ENCODE peak calls at places on chromosomes 16 and 17, in four cellular contexts. K is suprapubic skin, E is adrenal gland, A is RWPE1. T is an unnamed sample.

GRCh38 chr17:78875738-78876597 is 27.0 kb downstream of the CEP295NL start:
- DNase-seq in E (peak; percentile 55), A (no peak), K (no peak), T (no peak)

GRCh38 chr17:2068101-2068518 is 13.2 kb downstream of the HIC1 start:
- DNase-seq in K (no peak), A (no peak), E (no peak), T (no peak)

GRCh38 chr17:7589891-7590611 is at the start of gene SOX15:
- DNase-seq in K (no peak), A (peak; percentile 88), E (no peak), T (no peak)

GRCh38 chr17:58403312-58403711 is 14.0 kb downstream of the RNF43 start:
- DNase-seq in E (no peak), K (no peak), A (peak; percentile 58), T (no peak)

GRCh38 chr17:68351395-68351794 is 60.1 kb downstream of the ARSG start:
- DNase-seq in E (no peak), K (no peak), A (no peak), T (no peak)

GRCh38 chr17:78797691-78798585 is 15.9 kb upstream of the CYTH1 start:
- DNase-seq in K (no peak), A (no peak), E (no peak), T (no peak)

GRCh38 chr16:74186589-74186988 is 110.0 kb upstream of the PSMD7 start:
- DNase-seq in A (no peak), K (no peak), E (no peak), T (no peak)

GRCh38 chr17:74862108-74862901 is 2.6 kb upstream of the GRIN2C start:
- DNase-seq in E (peak; percentile 67), K (no peak), A (no peak), T (no peak)

GRCh38 chr16:75305364-75306101 is 54.1 kb upstream of the BCAR1 start:
- DNase-seq in A (peak; percentile 97), K (peak; percentile 89), E (peak; percentile 80), T (no peak)

GRCh38 chr17:73231363-73231762 is 30.3 kb downstream of the CPSF4L start:
- DNase-seq in E (no peak), K (no peak), A (peak; percentile 36), T (no peak)

GRCh38 chr17:7007143-7007542 is 5.3 kb upstream of the RNASEK start:
- DNase-seq in A (no peak), K (no peak), E (no peak), T (no peak)

GRCh38 chr17:40100419-40100668 is at the start of gene NR1D1:
- DNase-seq in E (no peak), K (no peak), A (no peak), T (no peak)

GRCh38 chr16:29154676-29155121 is 169.8 kb downstream of the LAT start:
- DNase-seq in E (no peak), A (no peak), K (no peak), T (no peak)

GRCh38 chr16:89615596-89616090 is 2.2 kb downstream of the DPEP1 start:
- DNase-seq in K (no peak), A (no peak), E (no peak), T (no peak)

GRCh38 chr17:79793924-79794304 is 3.0 kb downstream of the CBX8 start:
- DNase-seq in A (no peak), K (no peak), E (no peak), T (no peak)

GRCh38 chr17:77286641-77287431 is 146.1 kb downstream of the SEC14L1 start:
- DNase-seq in A (peak; percentile 92), E (peak; percentile 78), K (peak; percentile 88), T (no peak)

GRCh38 chr16:56632160-56632847 is at the start of gene MT1M:
- DNase-seq in K (no peak), A (no peak), E (no peak), T (no peak)
- TF ChIP-seq CTCF in K (no peak), A (no peak), E (no peak), T (no peak)

DNA sequence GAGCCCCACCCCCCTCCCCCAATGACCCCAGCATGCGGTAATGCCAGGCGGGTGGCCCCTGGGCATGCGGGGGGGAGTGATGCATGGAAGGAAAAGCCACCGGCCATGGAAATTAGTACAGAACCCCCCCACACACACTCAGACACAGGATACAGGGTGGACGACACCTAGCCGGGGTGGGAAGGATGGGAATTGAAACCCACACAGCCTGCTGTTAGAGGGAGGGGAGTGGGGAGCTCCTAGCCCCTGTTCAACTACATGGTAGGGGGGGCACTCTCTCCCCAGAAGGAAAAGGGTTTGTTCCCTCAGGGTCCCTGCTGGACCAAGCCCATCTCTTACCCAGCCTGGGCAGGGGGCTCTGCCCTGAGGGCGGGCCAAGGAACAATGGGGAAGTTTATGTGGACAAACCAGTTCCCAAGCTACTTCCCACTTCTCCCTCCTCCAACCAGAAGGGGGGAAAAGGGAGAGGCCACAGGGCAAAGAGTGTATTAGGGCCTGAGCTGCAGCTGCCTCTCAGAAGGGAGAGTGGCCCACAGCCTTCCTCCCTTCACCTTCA is 5.2 kb downstream of the TMUB2 start:
- DNase-seq in A (no peak), E (no peak), K (no peak), T (no peak)
- TF ChIP-seq CTCF in A (no peak), E (no peak), K (no peak), T (no peak)

GRCh38 chr16:4160663-4161436 is 44.6 kb upstream of the ADCY9 start:
- DNase-seq in K (no peak), E (no peak), A (no peak), T (no peak)
- TF ChIP-seq CTCF in K (no peak), E (no peak), A (no peak), T (no peak)

GRCh38 chr16:87701505-87701921 is 64.3 kb downstream of the KLHDC4 start:
- DNase-seq in K (no peak), A (no peak), E (no peak), T (no peak)

GRCh38 chr16:87702325-87702811 is 63.4 kb downstream of the KLHDC4 start:
- DNase-seq in E (no peak), A (no peak), K (no peak), T (no peak)

GRCh38 chr16:87703835-87704375 is 61.9 kb downstream of the KLHDC4 start:
- DNase-seq in K (no peak), A (no peak), E (no peak), T (no peak)

GRCh38 chr16:87704754-87705353 is 60.9 kb downstream of the KLHDC4 start:
- DNase-seq in A (no peak), E (no peak), K (no peak), T (no peak)

DNA sequence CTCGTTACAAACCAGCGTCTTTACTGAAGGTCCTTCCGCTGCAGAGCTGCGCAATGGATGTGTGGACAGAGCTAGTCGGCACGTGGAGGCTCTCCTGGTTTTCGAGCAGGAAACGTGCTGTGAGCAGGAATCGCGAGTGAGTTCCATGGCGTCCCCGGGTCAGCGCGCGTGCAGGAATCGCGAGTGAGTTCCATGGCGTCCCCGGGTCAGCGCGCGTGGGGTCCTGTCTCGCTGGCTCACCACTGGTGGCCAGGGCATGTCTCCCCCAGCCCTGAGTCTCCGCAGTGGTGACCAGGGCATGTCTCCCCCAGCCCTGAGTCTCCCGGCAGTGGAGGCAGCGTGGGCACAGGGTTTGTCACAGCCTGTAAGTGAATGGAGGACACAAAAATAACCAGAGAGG is 62.7 kb downstream of the KLHDC4 start:
- DNase-seq in K (no peak), A (no peak), E (no peak), T (no peak)
- TF ChIP-seq CTCF in K (no peak), A (no peak), E (no peak), T (no peak)

DNA sequence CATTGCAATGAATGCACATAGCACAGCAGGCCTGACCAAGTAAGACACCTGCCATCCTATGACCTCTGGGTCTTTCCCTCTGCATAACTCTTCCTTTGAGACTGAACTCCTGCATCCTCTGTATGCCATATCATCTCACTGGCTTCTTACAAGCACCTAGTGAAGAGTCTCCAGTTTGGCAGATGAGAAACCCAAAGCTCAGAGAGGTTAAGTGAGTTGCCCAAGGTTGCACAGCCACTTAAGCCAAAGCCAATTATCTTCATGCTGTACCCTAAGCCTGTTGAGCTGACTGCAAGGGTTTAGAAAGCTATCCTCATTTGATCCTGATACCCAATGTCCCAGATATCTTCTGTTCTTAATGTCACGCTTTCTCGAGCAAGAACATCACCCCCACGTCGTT is 35.2 kb downstream of the TMEM186 start:
- DNase-seq in E (no peak), K (no peak), A (no peak), T (no peak)
- TF ChIP-seq CTCF in E (no peak), K (no peak), A (no peak), T (no peak)

DNA sequence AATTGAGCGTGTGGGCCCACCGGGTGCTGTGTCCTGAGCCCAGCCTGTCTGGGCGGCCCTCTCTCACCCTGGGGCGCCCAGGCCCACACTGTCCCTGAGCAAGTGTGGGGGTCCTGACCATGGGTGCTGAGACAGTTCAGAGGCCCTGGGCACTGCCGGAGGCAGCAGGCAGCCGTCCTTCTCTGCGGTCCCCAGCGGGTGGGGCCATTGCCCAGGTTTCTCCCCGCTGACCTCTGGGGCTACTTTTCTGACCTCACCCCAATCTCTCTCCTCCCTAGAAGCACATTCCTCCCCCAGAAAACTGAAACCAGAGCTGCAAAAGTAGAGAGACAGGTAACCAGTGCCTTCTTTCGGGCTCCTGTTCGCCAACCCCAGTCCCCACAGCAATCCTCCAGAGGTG is 36.0 kb upstream of the PVALEF start:
- DNase-seq in A (no peak), K (no peak), E (no peak), T (no peak)
- TF ChIP-seq CTCF in A (no peak), K (no peak), E (no peak), T (peak; percentile 33)

DNA sequence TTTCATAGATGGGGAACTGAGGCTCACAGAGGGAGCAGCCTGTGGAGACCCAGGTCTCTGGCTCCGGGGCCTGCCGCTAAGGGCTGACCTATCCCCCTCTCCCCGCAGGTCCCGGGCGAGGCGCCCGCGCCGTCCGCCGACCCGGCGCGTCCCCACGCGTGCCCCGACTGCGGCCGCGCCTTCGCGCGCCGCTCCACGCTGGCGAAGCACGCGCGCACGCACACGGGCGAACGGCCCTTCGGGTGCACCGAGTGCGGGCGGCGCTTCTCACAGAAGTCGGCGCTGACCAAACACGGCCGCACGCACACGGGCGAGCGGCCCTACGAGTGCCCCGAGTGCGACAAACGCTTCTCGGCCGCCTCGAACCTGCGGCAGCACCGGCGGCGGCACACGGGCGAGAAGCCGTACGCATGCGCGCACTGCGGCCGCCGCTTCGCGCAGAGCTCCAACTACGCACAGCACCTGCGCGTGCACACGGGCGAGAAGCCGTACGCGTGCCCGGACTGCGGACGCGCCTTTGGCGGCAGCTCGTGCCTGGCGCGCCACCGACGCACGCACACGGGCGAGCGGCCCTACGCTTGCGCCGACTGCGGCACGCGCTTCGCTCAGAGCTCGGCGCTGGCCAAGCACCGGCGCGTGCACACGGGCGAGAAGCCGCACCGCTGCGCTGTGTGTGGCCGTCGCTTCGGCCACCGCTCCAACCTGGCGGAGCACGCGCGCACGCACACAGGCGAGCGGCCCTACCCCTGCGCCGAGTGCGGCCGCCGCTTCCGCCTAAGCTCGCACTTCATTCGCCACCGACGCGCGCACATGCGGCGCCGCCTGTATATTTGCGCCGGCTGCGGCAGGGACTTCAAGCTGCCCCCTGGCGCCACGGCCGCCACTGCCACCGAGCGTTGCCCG is 10.3 kb downstream of the ZNF771 start:
- DNase-seq in K (peak; percentile 86), E (peak; percentile 86), A (peak; percentile 80), T (peak; percentile 90)
- TF ChIP-seq CTCF in K (no peak), E (peak; percentile 17), A (no peak), T (peak; percentile 44)